ENCODE peak calls at places on chromosome 15, in eight cellular contexts. B, U, Z, C, L, Q, F and V are unnamed samples.

GRCh38 chr15:67164811-67165652 is 89.4 kb downstream of the AAGAB start:
- DNase-seq in B (no peak), U (no peak), Z (no peak), C (no peak), L (no peak), Q (no peak), F (no peak), V (no peak)

GRCh38 chr15:33158359-33158758 is 36.2 kb downstream of the FMN1 start:
- DNase-seq in B (no peak), U (no peak), Z (no peak), C (no peak), L (no peak), Q (no peak), F (no peak), V (no peak)

GRCh38 chr15:62165029-62165792 is at the start of gene C2CD4B:
- DNase-seq in B (peak), U (no peak), Z (no peak), C (no peak), L (no peak), Q (no peak), F (peak), V (no peak)

GRCh38 chr15:32677238-32677750 is 35.8 kb downstream of the SCG5 start:
- DNase-seq in B (no peak), U (no peak), Z (no peak), C (peak), L (no peak), Q (no peak), F (no peak), V (no peak)

GRCh38 chr15:81334768-81335447 is 11.0 kb upstream of the STARD5 start:
- DNase-seq in B (no peak), U (no peak), Z (no peak), C (peak), L (no peak), Q (no peak), F (no peak), V (no peak)

GRCh38 chr15:68578960-68579935 is at the start of gene CORO2B:
- DNase-seq in B (peak), U (no peak), Z (peak), C (peak), L (peak), Q (peak), F (peak), V (peak)

GRCh38 chr15:88089019-88089603 is 167.4 kb downstream of the NTRK3 start:
- DNase-seq in B (no peak), U (no peak), Z (no peak), C (no peak), L (no peak), Q (peak), F (no peak), V (no peak)

GRCh38 chr15:61327019-61327631 is 98.0 kb upstream of the RORA start:
- DNase-seq in B (no peak), U (no peak), Z (no peak), C (peak), L (no peak), Q (no peak), F (no peak), V (no peak)

GRCh38 chr15:80076321-80077318 is 17.1 kb downstream of the ZFAND6 start:
- DNase-seq in B (no peak), U (no peak), Z (no peak), C (no peak), L (no peak), Q (peak), F (no peak), V (no peak)

GRCh38 chr15:26178821-26179220 is 315.7 kb upstream of the ATP10A start:
- DNase-seq in B (no peak), U (no peak), Z (no peak), C (peak), L (no peak), Q (no peak), F (no peak), V (no peak)

GRCh38 chr15:80596521-80596976 is 98.6 kb upstream of the ABHD17C start:
- DNase-seq in B (no peak), U (no peak), Z (no peak), C (no peak), L (no peak), Q (no peak), F (no peak), V (no peak)

GRCh38 chr15:61227269-61228024 is 1.7 kb downstream of the RORA start:
- DNase-seq in B (no peak), U (no peak), Z (no peak), C (peak), L (no peak), Q (peak), F (no peak), V (peak)

GRCh38 chr15:40069178-40070165 is 30.5 kb upstream of the SRP14 start:
- DNase-seq in B (no peak), U (no peak), Z (peak), C (peak), L (peak), Q (peak), F (no peak), V (peak)

GRCh38 chr15:62977952-62978811 is 64.4 kb upstream of the TPM1 start:
- DNase-seq in B (no peak), U (no peak), Z (no peak), C (no peak), L (no peak), Q (peak), F (no peak), V (peak)

GRCh38 chr15:64622410-64623260 is 152.8 kb downstream of the RBPMS2 start:
- DNase-seq in B (peak), U (peak), Z (peak), C (no peak), L (no peak), Q (no peak), F (peak), V (no peak)

GRCh38 chr15:73386886-73387506 is 18.2 kb upstream of the HCN4 start:
- DNase-seq in B (no peak), U (no peak), Z (no peak), C (no peak), L (no peak), Q (no peak), F (no peak), V (no peak)

GRCh38 chr15:72541714-72542113 is 67.6 kb downstream of the ARIH1 start:
- DNase-seq in B (no peak), U (no peak), Z (no peak), C (no peak), L (no peak), Q (no peak), F (no peak), V (no peak)

GRCh38 chr15:44468713-44469385 is 41.4 kb downstream of the CTDSPL2 start:
- DNase-seq in B (no peak), U (no peak), Z (no peak), C (no peak), L (no peak), Q (peak), F (no peak), V (peak)

GRCh38 chr15:45457641-45458539 is 64.7 kb downstream of the SLC30A4 start:
- DNase-seq in B (peak), U (peak), Z (peak), C (peak), L (peak), Q (peak), F (peak), V (peak)

GRCh38 chr15:42048821-42049200 is 28.0 kb upstream of the PLA2G4E start:
- DNase-seq in B (no peak), U (no peak), Z (no peak), C (no peak), L (no peak), Q (no peak), F (no peak), V (no peak)

GRCh38 chr15:47384316-47384715 is 333.0 kb upstream of the SEMA6D start:
- DNase-seq in B (no peak), U (no peak), Z (no peak), C (no peak), L (no peak), Q (peak), F (no peak), V (peak)

GRCh38 chr15:76575177-76576078 is 238.9 kb downstream of the ISL2 start:
- DNase-seq in B (no peak), U (no peak), Z (no peak), C (no peak), L (no peak), Q (no peak), F (no peak), V (no peak)

GRCh38 chr15:25717861-25718504 is 145.1 kb downstream of the ATP10A start:
- DNase-seq in B (no peak), U (no peak), Z (no peak), C (no peak), L (no peak), Q (peak), F (no peak), V (peak)

GRCh38 chr15:60299452-60300047 is 98.2 kb downstream of the ANXA2 start:
- DNase-seq in B (no peak), U (no peak), Z (no peak), C (peak), L (peak), Q (peak), F (no peak), V (peak)

GRCh38 chr15:90101130-90101968 is 919 bp downstream of the IDH2 start:
- DNase-seq in B (peak), U (no peak), Z (peak), C (peak), L (peak), Q (peak), F (peak), V (no peak)

GRCh38 chr15:90799639-90800038 is 68.7 kb upstream of the FURIN start:
- DNase-seq in B (no peak), U (no peak), Z (no peak), C (no peak), L (no peak), Q (no peak), F (no peak), V (no peak)

GRCh38 chr15:52221730-52222129 is 30.5 kb upstream of the GNB5 start:
- DNase-seq in B (no peak), U (no peak), Z (no peak), C (no peak), L (no peak), Q (no peak), F (no peak), V (no peak)

GRCh38 chr15:70266412-70267089 is 168.8 kb upstream of the TLE3 start:
- DNase-seq in B (no peak), U (no peak), Z (no peak), C (no peak), L (peak), Q (peak), F (no peak), V (no peak)

GRCh38 chr15:67573194-67573593 is 30.7 kb downstream of the MAP2K5 start:
- DNase-seq in B (no peak), U (no peak), Z (no peak), C (no peak), L (no peak), Q (no peak), F (no peak), V (no peak)

GRCh38 chr15:49817100-49817499 is 196.3 kb downstream of the DTWD1 start:
- DNase-seq in B (no peak), U (no peak), Z (no peak), C (no peak), L (no peak), Q (no peak), F (no peak), V (no peak)

GRCh38 chr15:64324513-64324912 is 31.5 kb downstream of the CSNK1G1 start:
- DNase-seq in B (no peak), U (no peak), Z (no peak), C (no peak), L (no peak), Q (no peak), F (no peak), V (no peak)

GRCh38 chr15:74205593-74205969 is 3.0 kb upstream of the STRA6 start:
- DNase-seq in B (no peak), U (no peak), Z (no peak), C (no peak), L (no peak), Q (no peak), F (no peak), V (no peak)

GRCh38 chr15:74397239-74398068 is 30.0 kb upstream of the CYP11A1 start:
- DNase-seq in B (no peak), U (no peak), Z (peak), C (no peak), L (no peak), Q (no peak), F (peak), V (no peak)

GRCh38 chr15:41804361-41804760 is 23.5 kb upstream of the JMJD7 start:
- DNase-seq in B (no peak), U (no peak), Z (no peak), C (no peak), L (no peak), Q (no peak), F (no peak), V (no peak)

GRCh38 chr15:67819636-67820035 is 5.7 kb upstream of the SKOR1 start:
- DNase-seq in B (no peak), U (no peak), Z (peak), C (no peak), L (no peak), Q (no peak), F (no peak), V (no peak)